ENCODE peak calls at places on chromosomes 1 and 21, in six cellular contexts. M is AG08395; F is foreskin fibroblast; X is aorta; J is naive thymus-derived CD8-positive, alpha-beta T cell; V is stimulated activated CD8-positive, alpha-beta memory T cell treated with anti-CD3 and anti-CD28 coated beads, Interleukin-15, amount 100 ng/mL, for 4 hours. D is an unnamed sample.

GRCh38 chr1:221089273-221089672 is 210.0 kb downstream of the HLX start:
- DNase-seq in M (peak), J (no peak), X (no peak), F (peak), V (no peak), D (no peak)

GRCh38 chr21:45504021-45504515 is 38.2 kb downstream of the SLC19A1 start:
- DNase-seq in J (no peak), M (no peak), X (peak), F (no peak), V (no peak), D (no peak)

GRCh38 chr1:228798548-228798947 is 63.3 kb downstream of the RHOU start:
- DNase-seq in X (no peak), F (no peak), V (no peak), J (no peak), M (no peak), D (no peak)

GRCh38 chr1:230208619-230209261 is 141.7 kb downstream of the GALNT2 start:
- DNase-seq in X (no peak), F (no peak), J (peak), V (peak), M (no peak), D (peak)

GRCh38 chr1:31944205-31945089 is 6.3 kb upstream of the PTP4A2 start:
- DNase-seq in V (peak), J (peak), X (peak), F (peak), M (peak), D (peak)

GRCh38 chr1:57494679-57495078 is 70.8 kb upstream of the DAB1 start:
- DNase-seq in F (no peak), X (no peak), M (no peak), V (no peak), J (no peak), D (no peak)

GRCh38 chr1:206703647-206704046 is 18.9 kb downstream of the MAPKAPK2 start:
- DNase-seq in V (no peak), X (no peak), M (no peak), J (peak), F (no peak), D (no peak)

GRCh38 chr1:68959631-68960030 is 462.7 kb upstream of the DEPDC1 start:
- DNase-seq in J (no peak), V (no peak), F (no peak), X (no peak), M (no peak), D (no peak)

GRCh38 chr1:235910357-235911299 is 43.9 kb upstream of the LYST start:
- DNase-seq in J (no peak), X (peak), F (peak), V (no peak), M (peak), D (no peak)

GRCh38 chr1:206930210-206930798 is 8.6 kb upstream of the FCMR start:
- DNase-seq in J (no peak), F (no peak), X (no peak), V (no peak), M (no peak), D (peak)

GRCh38 chr1:187715483-187715882 is 886.7 kb downstream of the PLA2G4A start:
- DNase-seq in V (no peak), M (no peak), X (no peak), F (no peak), J (no peak), D (no peak)

GRCh38 chr1:64490204-64490818 is 20.4 kb downstream of the CACHD1 start:
- DNase-seq in J (no peak), F (no peak), M (no peak), V (no peak), X (no peak), D (no peak)

GRCh38 chr1:200242379-200243041 is 167.3 kb downstream of the ZNF281 start:
- DNase-seq in J (no peak), F (peak), M (no peak), X (no peak), V (no peak), D (no peak)

GRCh38 chr1:40096646-40096976 is 441 bp downstream of the PPT1 start:
- DNase-seq in F (no peak), V (no peak), J (no peak), M (no peak), X (no peak), D (no peak)

GRCh38 chr1:205602118-205602517 is 29.7 kb downstream of the ELK4 start:
- DNase-seq in V (no peak), J (no peak), X (no peak), F (no peak), M (no peak), D (no peak)

GRCh38 chr1:232147215-232147614 is 482.7 kb downstream of the SIPA1L2 start:
- DNase-seq in J (no peak), M (no peak), V (no peak), F (no peak), X (no peak), D (no peak)

GRCh38 chr1:232018512-232019340 is 392.1 kb downstream of the DISC1 start:
- DNase-seq in F (no peak), X (no peak), V (no peak), M (peak), J (no peak), D (no peak)

GRCh38 chr1:218735436-218735835 is 390.3 kb downstream of the TGFB2 start:
- DNase-seq in J (no peak), M (peak), X (no peak), F (peak), V (no peak), D (no peak)

GRCh38 chr1:198161718-198162090 is 4.9 kb downstream of the NEK7 start:
- DNase-seq in M (no peak), V (no peak), F (no peak), J (no peak), X (no peak), D (no peak)

GRCh38 chr1:221203224-221204054 is 324.2 kb downstream of the HLX start:
- DNase-seq in F (peak), J (peak), M (peak), X (peak), V (peak), D (peak)

GRCh38 chr1:242710286-242710685 is 185.8 kb upstream of the PLD5 start:
- DNase-seq in V (no peak), X (no peak), J (no peak), F (no peak), M (no peak), D (no peak)

GRCh38 chr1:46772571-46772970 is 26.3 kb upstream of the CYP4B1 start:
- DNase-seq in X (no peak), J (no peak), F (no peak), M (no peak), V (no peak), D (no peak)

GRCh38 chr1:151976868-151977267 is 16.8 kb downstream of the S100A10 start:
- DNase-seq in X (no peak), M (no peak), F (no peak), J (no peak), V (no peak), D (no peak)

GRCh38 chr21:43865471-43866181 is 603 bp downstream of the AGPAT3 start:
- DNase-seq in X (peak), M (peak), J (peak), F (peak), V (peak), D (peak)

GRCh38 chr1:36115931-36116330 is 9.1 kb downstream of the COL8A2 start:
- DNase-seq in X (no peak), M (peak), V (no peak), F (peak), J (no peak), D (no peak)

GRCh38 chr1:89635825-89636815 is 3.2 kb downstream of the LRRC8C start:
- DNase-seq in J (no peak), M (no peak), V (no peak), F (peak), X (no peak), D (no peak)

GRCh38 chr1:211478376-211478775 is 13.6 kb downstream of the RD3 start:
- DNase-seq in J (no peak), M (no peak), V (no peak), F (no peak), X (no peak), D (no peak)

GRCh38 chr21:44521301-44521927 is 18.6 kb downstream of the KRTAP10-1 start:
- DNase-seq in X (no peak), V (no peak), J (no peak), F (no peak), M (no peak), D (no peak)

GRCh38 chr1:182588460-182589396 is at the start of gene RNASEL:
- DNase-seq in F (peak), M (peak), X (peak), V (peak), J (peak), D (no peak)

GRCh38 chr1:16420719-16421118 is 16.5 kb downstream of the SPATA21 start:
- DNase-seq in F (no peak), X (no peak), V (peak), M (no peak), J (peak), D (peak)

GRCh38 chr21:33025471-33026298 is at the start of gene OLIG2:
- DNase-seq in J (no peak), F (no peak), V (no peak), X (no peak), M (no peak), D (no peak)

GRCh38 chr1:93680121-93681094 is 1.2 kb downstream of the BCAR3 start:
- DNase-seq in F (peak), M (peak), V (peak), X (peak), J (no peak), D (peak)

GRCh38 chr1:180652791-180653190 is 21.0 kb downstream of the XPR1 start:
- DNase-seq in V (no peak), X (no peak), J (no peak), M (peak), F (no peak), D (no peak)

GRCh38 chr1:11143907-11144306 is 44.2 kb upstream of the EXOSC10 start:
- DNase-seq in F (no peak), J (no peak), M (no peak), V (no peak), X (no peak), D (no peak)

GRCh38 chr1:11860586-11860985 is 1.8 kb upstream of the NPPB start:
- DNase-seq in V (no peak), F (no peak), M (no peak), J (no peak), X (no peak), D (no peak)